ENCODE peak calls at places on chromosome 7, in nine cellular contexts. C is testis, L is IMR-90, T is astrocyte, M is AG04449, S is ovary, O is retinal pigment epithelial cell, N is heart right ventricle, Q is upper lobe of left lung. F is an unnamed sample.

GRCh38 chr7:96314402-96315108 is 7.3 kb downstream of the SLC25A13 start:
- DNase-seq in Q (no peak), M (no peak), O (no peak), S (no peak), L (peak), T (no peak), N (no peak), C (no peak), F (no peak)

GRCh38 chr7:158093156-158093796 is 494.3 kb downstream of the PTPRN2 start:
- DNase-seq in N (no peak), O (no peak), L (no peak), Q (no peak), T (no peak), M (no peak), S (no peak), C (no peak), F (no peak)

GRCh38 chr7:89757910-89758309 is 396.4 kb upstream of the STEAP1 start:
- DNase-seq in L (no peak), Q (no peak), T (no peak), C (no peak), O (no peak), N (no peak), S (no peak), M (no peak), F (no peak)

GRCh38 chr7:129707910-129708490 is 96.5 kb downstream of the NRF1 start:
- DNase-seq in T (no peak), O (no peak), S (no peak), N (no peak), Q (no peak), C (no peak), L (no peak), M (no peak), F (no peak)

GRCh38 chr7:106126170-106126938 is 14.2 kb upstream of the SYPL1 start:
- DNase-seq in O (no peak), Q (no peak), L (peak), S (no peak), T (peak), C (no peak), N (no peak), M (no peak), F (no peak)

GRCh38 chr7:149720372-149721083 is 52.9 kb downstream of the ZNF467 start:
- DNase-seq in Q (peak), O (no peak), S (no peak), M (no peak), N (peak), T (no peak), C (peak), L (no peak), F (no peak)

GRCh38 chr7:157077986-157078644 is 60.6 kb upstream of the UBE3C start:
- DNase-seq in M (no peak), S (no peak), O (no peak), L (no peak), T (peak), C (peak), Q (peak), N (no peak), F (no peak)

GRCh38 chr7:13851756-13852155 is 137.7 kb downstream of the ETV1 start:
- DNase-seq in N (no peak), S (no peak), M (peak), L (peak), Q (no peak), O (no peak), C (no peak), T (peak), F (no peak)

GRCh38 chr7:17598846-17599245 is 300.4 kb downstream of the AHR start:
- DNase-seq in M (no peak), O (no peak), S (no peak), N (no peak), L (peak), T (peak), C (no peak), Q (no peak), F (no peak)

GRCh38 chr7:102300643-102301211 is 14.1 kb downstream of the SH2B2 start:
- DNase-seq in N (peak), L (no peak), C (peak), S (no peak), Q (peak), O (no peak), M (no peak), T (no peak), F (no peak)

DNA sequence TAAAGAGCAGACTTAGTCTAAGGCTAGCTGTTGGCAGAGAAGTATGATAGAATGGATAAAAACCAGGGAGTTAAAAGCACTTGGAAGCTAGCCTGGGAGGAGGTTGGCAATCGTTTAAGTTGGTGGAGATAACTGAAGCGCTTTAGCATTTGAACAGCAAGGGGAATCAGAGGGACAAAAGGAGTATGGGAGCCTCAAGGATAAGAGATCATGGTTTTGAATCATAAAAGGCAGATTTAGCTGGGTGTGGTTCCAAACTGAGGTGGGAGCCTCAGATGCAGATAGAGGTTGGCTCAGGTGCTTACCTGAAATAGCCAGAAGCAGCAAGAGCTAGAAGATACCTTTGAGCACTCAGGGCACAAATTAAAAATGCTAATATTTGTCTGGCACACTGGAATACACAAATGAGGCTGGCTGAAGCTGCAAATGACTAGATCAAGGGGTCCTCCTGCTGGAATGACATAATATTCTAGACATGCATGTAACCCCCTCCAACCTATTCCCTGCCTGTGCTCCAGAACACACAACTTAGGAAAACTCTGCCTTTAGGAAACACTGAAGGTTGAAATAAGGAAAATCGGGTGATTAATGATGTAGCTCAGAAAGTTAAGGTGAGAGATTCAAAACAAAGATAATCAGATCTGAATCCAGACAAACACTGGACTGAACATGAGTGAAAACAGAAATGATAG is 372.3 kb upstream of the LRRN3 start:
- DNase-seq in L (no peak), Q (no peak), C (no peak), T (no peak), O (no peak), S (no peak), N (no peak), M (no peak), F (no peak)
- TF ChIP-seq CTCF in L (no peak), Q (no peak), C (no peak), T (no peak), O (no peak), S (no peak), N (no peak), M (no peak), F (no peak)

DNA sequence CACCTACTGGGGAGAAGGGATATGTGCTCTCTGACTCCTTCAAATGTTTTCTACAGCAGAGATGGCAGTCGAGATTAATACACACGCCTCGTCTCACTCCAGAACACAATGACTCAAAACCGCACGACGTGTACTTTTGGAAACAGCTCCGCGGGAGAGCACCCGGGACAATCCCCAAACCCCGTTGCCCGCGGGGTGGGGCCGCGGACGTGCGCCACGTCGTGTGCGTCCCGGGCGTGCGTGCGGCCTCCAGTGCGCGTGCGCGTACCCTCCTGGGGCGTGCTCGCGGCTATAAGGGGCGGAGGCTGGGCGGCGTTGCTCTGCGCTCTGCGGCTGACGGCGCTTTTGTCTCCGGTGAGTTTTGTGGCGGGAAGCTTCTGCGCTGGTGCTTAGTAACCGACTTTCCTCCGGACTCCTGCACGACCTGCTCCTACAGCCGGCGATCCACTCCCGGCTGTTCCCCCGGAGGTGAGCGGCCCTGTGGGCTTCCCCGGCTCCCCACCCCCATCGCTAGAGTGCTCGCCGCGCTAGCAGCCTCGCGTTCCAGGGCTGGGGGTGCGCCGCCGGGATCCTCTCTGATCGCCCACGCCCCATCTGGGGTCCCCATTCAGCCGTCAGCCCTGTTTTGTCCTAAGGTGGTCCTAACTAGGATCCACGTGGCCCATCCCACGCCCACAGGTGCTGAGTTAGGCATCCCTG is at the start of gene HILPDA:
- DNase-seq in Q (peak), L (peak), O (no peak), T (peak), S (peak), M (peak), N (peak), C (peak), F (peak)
- TF ChIP-seq CTCF in Q (no peak), L (no peak), O (no peak), T (no peak), S (no peak), M (no peak), N (no peak), C (no peak), F (no peak)

DNA sequence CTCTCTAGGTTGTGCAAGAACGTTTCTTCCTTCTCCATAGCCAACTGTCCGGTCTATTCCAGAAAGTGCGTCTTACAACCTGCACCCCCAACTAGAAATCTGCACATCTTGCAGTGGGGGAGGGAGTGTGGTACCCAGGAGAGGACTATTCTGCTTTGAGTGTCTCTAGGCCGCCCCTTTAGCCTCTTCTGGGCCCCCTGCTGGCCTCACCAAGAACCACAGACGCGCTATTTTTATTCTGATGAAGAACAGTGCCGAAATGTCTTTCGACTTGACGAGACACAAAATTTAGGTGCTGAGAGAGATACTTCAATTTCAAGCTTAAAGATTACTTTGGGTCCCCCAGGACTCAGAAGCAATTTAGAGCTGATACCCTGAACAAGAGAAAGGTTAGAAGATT is 1.0 kb downstream of the CNPY1 start:
- DNase-seq in L (no peak), O (no peak), Q (no peak), M (no peak), N (no peak), S (no peak), C (no peak), T (no peak), F (no peak)
- TF ChIP-seq CTCF in L (peak), O (no peak), Q (no peak), M (no peak), N (no peak), S (no peak), C (no peak), T (no peak), F (peak)

GRCh38 chr7:77698042-77698625 is 1.9 kb downstream of the RSBN1L start:
- DNase-seq in S (no peak), Q (no peak), L (no peak), T (no peak), O (no peak), C (no peak), N (no peak), M (no peak), F (no peak)

GRCh38 chr7:77693830-77694583 is 2.3 kb upstream of the RSBN1L start:
- DNase-seq in L (no peak), S (no peak), C (no peak), T (no peak), O (no peak), M (no peak), N (no peak), Q (no peak), F (no peak)

GRCh38 chr7:77696643-77697534 is 630 bp downstream of the RSBN1L start:
- DNase-seq in S (peak), C (peak), Q (peak), N (peak), L (peak), M (no peak), T (peak), O (no peak), F (peak)

GRCh38 chr7:77697535-77697831 is 1.2 kb downstream of the RSBN1L start:
- DNase-seq in M (no peak), C (no peak), N (no peak), T (no peak), O (no peak), Q (no peak), L (no peak), S (peak), F (no peak)

GRCh38 chr7:77696057-77696642 is at the start of gene RSBN1L:
- DNase-seq in S (peak), O (peak), M (peak), L (peak), C (peak), Q (peak), N (peak), T (peak), F (peak)
- TF ChIP-seq CTCF in S (peak), O (peak), M (peak), L (peak), C (peak), Q (peak), N (peak), T (peak), F (no peak)

GRCh38 chr7:94064541-94065191 is 60.5 kb upstream of the BET1 start:
- DNase-seq in C (no peak), L (peak), S (no peak), Q (no peak), T (peak), O (no peak), M (no peak), N (no peak), F (no peak)
- TF ChIP-seq CTCF in C (no peak), L (no peak), S (no peak), Q (no peak), T (no peak), O (no peak), M (no peak), N (peak), F (no peak)

GRCh38 chr7:66694286-66694685 is 46.2 kb upstream of the RABGEF1 start:
- DNase-seq in N (no peak), O (no peak), Q (peak), S (no peak), L (no peak), T (no peak), C (no peak), M (no peak), F (no peak)

GRCh38 chr7:66699998-66700397 is 40.5 kb upstream of the RABGEF1 start:
- DNase-seq in Q (no peak), C (peak), M (no peak), N (peak), S (peak), O (no peak), T (no peak), L (no peak), F (no peak)

GRCh38 chr7:66697451-66698438 is 42.8 kb upstream of the RABGEF1 start:
- DNase-seq in M (no peak), S (peak), Q (no peak), N (peak), T (peak), C (no peak), L (peak), O (peak), F (no peak)

GRCh38 chr7:66698652-66699205 is 41.8 kb upstream of the RABGEF1 start:
- DNase-seq in L (no peak), M (no peak), S (no peak), C (no peak), Q (no peak), O (no peak), T (no peak), N (no peak), F (no peak)

DNA sequence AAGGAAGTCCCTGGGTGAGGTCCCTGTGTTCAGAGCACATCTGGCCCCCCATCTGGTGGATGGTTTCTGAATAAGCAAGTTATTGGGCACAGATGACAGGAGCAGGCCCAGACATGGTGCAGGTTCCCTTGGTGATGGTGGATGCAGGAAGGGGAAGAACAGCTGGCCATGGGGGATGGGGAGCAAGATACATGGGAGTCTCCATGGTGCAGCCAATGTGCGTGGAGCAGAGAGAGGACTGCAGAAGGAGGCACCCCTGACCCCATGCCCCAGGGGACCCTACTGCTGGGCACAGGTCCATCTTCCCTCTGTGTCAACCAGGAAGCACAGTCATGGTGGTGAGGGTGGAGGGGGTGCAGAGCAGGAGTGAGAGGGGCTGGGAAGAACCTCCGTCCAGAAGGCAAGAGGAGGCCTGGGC is 43.8 kb upstream of the RABGEF1 start:
- DNase-seq in O (no peak), Q (no peak), C (no peak), N (peak), M (no peak), S (no peak), L (peak), T (no peak), F (no peak)
- TF ChIP-seq CTCF in O (no peak), Q (no peak), C (no peak), N (no peak), M (no peak), S (no peak), L (no peak), T (no peak), F (no peak)

GRCh38 chr7:371779-372545 is 82.0 kb downstream of the FOXL3 start:
- DNase-seq in L (no peak), C (no peak), Q (peak), O (no peak), S (peak), M (no peak), T (no peak), N (no peak), F (peak)
- TF ChIP-seq CTCF in L (no peak), C (no peak), Q (no peak), O (no peak), S (no peak), M (no peak), T (no peak), N (no peak), F (no peak)

F was measured in mesothelial cell of epicardium.